ENCODE peak calls at places on chromosomes 6 and 20, in seven cellular contexts. One of them, this sample, is unnamed.
A peak's percentile ranks its signal among the peaks of the same experiment; 100 is the strongest.

GRCh38 chr6:56245903-56246351 is 1.5 kb downstream of the COL21A1 start:
- DNase-seq in ELR: no peak
- DNase-seq in SK-MEL-5: no peak
- DNase-seq in BE2C: no peak
- DNase-seq in spleen: no peak
- DNase-seq in H9: no peak
- DNase-seq in non-pigmented ciliary epithelial cell: no peak
- DNase-seq in this sample: no peak

GRCh38 chr20:47213960-47214359 is 142.5 kb downstream of the ZMYND8 start:
- DNase-seq in spleen: no peak
- DNase-seq in SK-MEL-5: no peak
- DNase-seq in BE2C: no peak
- DNase-seq in non-pigmented ciliary epithelial cell: no peak
- DNase-seq in H9: no peak
- DNase-seq in ELR: no peak
- DNase-seq in this sample: no peak

GRCh38 chr20:56247954-56248782 is at the start of gene MC3R:
- DNase-seq in non-pigmented ciliary epithelial cell: no peak
- DNase-seq in H9: peak; percentile 79
- DNase-seq in BE2C: peak; percentile 56
- DNase-seq in ELR: peak; percentile 66
- DNase-seq in SK-MEL-5: peak; percentile 76
- DNase-seq in spleen: no peak
- DNase-seq in this sample: peak; percentile 12

GRCh38 chr20:2314759-2315439 is 19.1 kb downstream of the TGM3 start:
- DNase-seq in SK-MEL-5: no peak
- DNase-seq in H9: no peak
- DNase-seq in spleen: no peak
- DNase-seq in non-pigmented ciliary epithelial cell: peak; percentile 65
- DNase-seq in ELR: peak; percentile 91
- DNase-seq in BE2C: peak; percentile 44
- DNase-seq in this sample: peak; percentile 24

GRCh38 chr20:20073851-20074252 is 21.5 kb downstream of the CFAP61 start:
- DNase-seq in ELR: no peak
- DNase-seq in non-pigmented ciliary epithelial cell: no peak
- DNase-seq in H9: no peak
- DNase-seq in spleen: no peak
- DNase-seq in BE2C: no peak
- DNase-seq in SK-MEL-5: peak; percentile 70
- DNase-seq in this sample: no peak

GRCh38 chr6:95581073-95581472 is 3.7 kb downstream of the MANEA start:
- DNase-seq in BE2C: no peak
- DNase-seq in spleen: no peak
- DNase-seq in non-pigmented ciliary epithelial cell: no peak
- DNase-seq in H9: no peak
- DNase-seq in SK-MEL-5: no peak
- DNase-seq in ELR: no peak
- DNase-seq in this sample: no peak

GRCh38 chr6:159931112-159931511 is 37.8 kb upstream of the IGF2R start:
- DNase-seq in spleen: no peak
- DNase-seq in ELR: no peak
- DNase-seq in BE2C: no peak
- DNase-seq in SK-MEL-5: no peak
- DNase-seq in H9: no peak
- DNase-seq in non-pigmented ciliary epithelial cell: no peak
- DNase-seq in this sample: no peak

GRCh38 chr6:25173951-25174474 is 105.2 kb upstream of the CARMIL1 start:
- DNase-seq in ELR: peak; percentile 97
- DNase-seq in BE2C: no peak
- DNase-seq in spleen: no peak
- DNase-seq in H9: no peak
- DNase-seq in SK-MEL-5: peak; percentile 81
- DNase-seq in non-pigmented ciliary epithelial cell: peak; percentile 95
- DNase-seq in this sample: no peak

GRCh38 chr20:38221041-38221589 is 39.4 kb downstream of the KIAA1755 start:
- DNase-seq in H9: peak; percentile 89
- DNase-seq in ELR: peak; percentile 83
- DNase-seq in BE2C: peak; percentile 88
- DNase-seq in SK-MEL-5: peak; percentile 76
- DNase-seq in spleen: peak; percentile 91
- DNase-seq in non-pigmented ciliary epithelial cell: no peak
- DNase-seq in this sample: peak; percentile 58

GRCh38 chr6:75493400-75494064 is at the start of gene FILIP1:
- DNase-seq in SK-MEL-5: no peak
- DNase-seq in ELR: peak; percentile 4
- DNase-seq in non-pigmented ciliary epithelial cell: no peak
- DNase-seq in spleen: no peak
- DNase-seq in H9: no peak
- DNase-seq in BE2C: no peak
- DNase-seq in this sample: peak; percentile 86

GRCh38 chr6:68497927-68498326 is 137.2 kb upstream of the ADGRB3 start:
- DNase-seq in H9: no peak
- DNase-seq in BE2C: no peak
- DNase-seq in ELR: peak; percentile 36
- DNase-seq in spleen: no peak
- DNase-seq in SK-MEL-5: peak; percentile 0
- DNase-seq in non-pigmented ciliary epithelial cell: peak; percentile 58
- DNase-seq in this sample: no peak